ENCODE peak calls at places on chromosomes 6 and 20, in eight cellular contexts. T, P, I, E, U, C, M and R are unnamed samples. For H3K4me1, the result is how much of the 10 kb centered on the place peaks cover.

GRCh38 chr6:37201726-37202125 is 31.8 kb downstream of the PIM1 start:
- DNase-seq in T (no peak), P (no peak), I (no peak), E (no peak), U (no peak), C (no peak), M (no peak), R (no peak)

GRCh38 chr20:15940127-15940526 is 633.1 kb downstream of the KIF16B start:
- DNase-seq in T (no peak), P (no peak), I (no peak), E (no peak), U (no peak), C (no peak), M (no peak), R (no peak)

GRCh38 chr6:44373051-44373450 is 14.5 kb upstream of the CDC5L start:
- DNase-seq in T (no peak), P (no peak), I (no peak), E (peak), U (no peak), C (no peak), M (no peak), R (no peak)

GRCh38 chr6:3943373-3943772 is 94.2 kb downstream of the FAM50B start:
- DNase-seq in T (no peak), P (peak), I (no peak), E (no peak), U (no peak), C (no peak), M (peak), R (peak)

GRCh38 chr6:12311106-12311505 is 20.9 kb downstream of the EDN1 start:
- DNase-seq in T (no peak), P (no peak), I (no peak), E (no peak), U (no peak), C (no peak), M (no peak), R (no peak)

GRCh38 chr6:28161410-28162079 is 19.9 kb downstream of the ZKSCAN8 start:
- DNase-seq in T (peak), P (peak), I (peak), E (peak), U (peak), C (peak), M (peak), R (peak)

GRCh38 chr6:1390071-1390804 is 862 bp downstream of the FOXF2 start:
- DNase-seq in T (peak), P (peak), I (no peak), E (peak), U (no peak), C (no peak), M (no peak), R (peak)

GRCh38 chr6:129203190-129203900 is 320.4 kb downstream of the LAMA2 start:
- DNase-seq in T (no peak), P (no peak), I (no peak), E (no peak), U (no peak), C (no peak), M (peak), R (no peak)

GRCh38 chr6:154276810-154277577 is 79.6 kb downstream of the IPCEF1 start:
- DNase-seq in T (no peak), P (peak), I (peak), E (peak), U (no peak), C (peak), M (no peak), R (no peak)

GRCh38 chr6:93418448-93419303 is 683 bp downstream of the EPHA7 start:
- DNase-seq in T (peak), P (no peak), I (no peak), E (peak), U (no peak), C (peak), M (peak), R (peak)

GRCh38 chr6:84422380-84422968 is 195.0 kb upstream of the CEP162 start:
- DNase-seq in T (peak), P (peak), I (no peak), E (peak), U (no peak), C (peak), M (peak), R (peak)

GRCh38 chr6:127366281-127367022 is 23.0 kb upstream of the ECHDC1 start:
- DNase-seq in T (peak), P (peak), I (no peak), E (peak), U (no peak), C (no peak), M (no peak), R (no peak)

GRCh38 chr20:6519556-6519955 is 247.9 kb upstream of the BMP2 start:
- DNase-seq in T (no peak), P (peak), I (no peak), E (peak), U (no peak), C (no peak), M (no peak), R (no peak)

GRCh38 chr20:62368629-62369507 is 1.8 kb upstream of the LAMA5 start:
- DNase-seq in T (peak), P (peak), I (no peak), E (peak), U (no peak), C (peak), M (peak), R (peak)

GRCh38 chr20:41533537-41534136 is 84.5 kb downstream of the CHD6 start:
- DNase-seq in T (no peak), P (no peak), I (no peak), E (no peak), U (no peak), C (no peak), M (no peak), R (no peak)

GRCh38 chr6:74991573-74992332 is 214.1 kb downstream of the COL12A1 start:
- DNase-seq in T (peak), P (peak), I (no peak), E (peak), U (no peak), C (no peak), M (no peak), R (no peak)

GRCh38 chr20:47276856-47277541 is 79.5 kb downstream of the ZMYND8 start:
- DNase-seq in T (no peak), P (peak), I (no peak), E (peak), U (no peak), C (no peak), M (peak), R (peak)

GRCh38 chr20:59807909-59808728 is 125.3 kb downstream of the SYCP2 start:
- DNase-seq in T (peak), P (no peak), I (no peak), E (no peak), U (no peak), C (no peak), M (no peak), R (no peak)

GRCh38 chr20:64033981-64034493 is 1.9 kb upstream of the C20orf204 start:
- DNase-seq in T (no peak), P (no peak), I (no peak), E (no peak), U (no peak), C (no peak), M (no peak), R (peak)

GRCh38 chr6:128241221-128241620 is 279.2 kb downstream of the PTPRK start:
- DNase-seq in T (no peak), P (no peak), I (no peak), E (no peak), U (no peak), C (no peak), M (no peak), R (no peak)

GRCh38 chr6:113049190-113049589 is 702.1 kb downstream of the RFPL4B start:
- DNase-seq in T (no peak), P (peak), I (no peak), E (no peak), U (no peak), C (no peak), M (no peak), R (no peak)

GRCh38 chr20:15860850-15861249 is 712.4 kb downstream of the KIF16B start:
- DNase-seq in T (no peak), P (no peak), I (no peak), E (no peak), U (no peak), C (no peak), M (no peak), R (no peak)

GRCh38 chr20:48776306-48776705 is 51.5 kb downstream of the PREX1 start:
- DNase-seq in T (no peak), P (peak), I (no peak), E (peak), U (no peak), C (no peak), M (peak), R (no peak)

GRCh38 chr6:138722425-138723371 is 50.9 kb upstream of the CCDC28A start:
- DNase-seq in T (no peak), P (peak), I (no peak), E (peak), U (no peak), C (peak), M (no peak), R (no peak)

GRCh38 chr6:7058250-7058923 is 49.4 kb upstream of the RREB1 start:
- DNase-seq in T (no peak), P (peak), I (no peak), E (peak), U (no peak), C (peak), M (peak), R (no peak)

GRCh38 chr6:30689985-30690384 is 799 bp downstream of the NRM start:
- DNase-seq in T (no peak), P (no peak), I (no peak), E (no peak), U (no peak), C (no peak), M (no peak), R (peak)
- H3K4me1 ChIP-seq in T (under half), P (under half), I (under half), E (under half), U (under half), C (under half), M (under half), R (under half)

GRCh38 chr20:57476641-57477461 is 48.1 kb downstream of the CTCFL start:
- DNase-seq in T (peak), P (no peak), I (no peak), E (no peak), U (no peak), C (no peak), M (no peak), R (no peak)
- H3K4me1 ChIP-seq in T (under half), P (under half), I (under half), E (under half), U (under half), C (under half), M (under half), R (under half)

GRCh38 chr6:125979101-125979500 is 7.2 kb upstream of the TRMT11 start:
- DNase-seq in T (no peak), P (no peak), I (no peak), E (no peak), U (no peak), C (no peak), M (no peak), R (no peak)

GRCh38 chr6:125970760-125971159 is 14.2 kb downstream of the HINT3 start:
- DNase-seq in T (no peak), P (no peak), I (no peak), E (no peak), U (no peak), C (no peak), M (no peak), R (no peak)

GRCh38 chr6:125968493-125968892 is 11.9 kb downstream of the HINT3 start:
- DNase-seq in T (no peak), P (no peak), I (no peak), E (no peak), U (no peak), C (no peak), M (no peak), R (no peak)

GRCh38 chr6:125974214-125974866 is 12.0 kb upstream of the TRMT11 start:
- DNase-seq in T (no peak), P (peak), I (peak), E (peak), U (no peak), C (peak), M (no peak), R (no peak)
- H3K4me1 ChIP-seq in T (under half), P (under half), I (under half), E (under half), U (under half), C (under half), M (under half), R (under half)

GRCh38 chr6:156842598-156843250 is 65.5 kb downstream of the ARID1B start:
- DNase-seq in T (no peak), P (peak), I (no peak), E (no peak), U (no peak), C (no peak), M (no peak), R (no peak)

GRCh38 chr6:156845447-156845846 is 68.3 kb downstream of the ARID1B start:
- DNase-seq in T (no peak), P (no peak), I (no peak), E (peak), U (no peak), C (no peak), M (no peak), R (no peak)

GRCh38 chr6:156846845-156847599 is 69.8 kb downstream of the ARID1B start:
- DNase-seq in T (no peak), P (no peak), I (no peak), E (no peak), U (no peak), C (no peak), M (no peak), R (no peak)

GRCh38 chr6:156841508-156841907 is 64.3 kb downstream of the ARID1B start:
- DNase-seq in T (no peak), P (no peak), I (no peak), E (no peak), U (no peak), C (no peak), M (no peak), R (no peak)

DNA sequence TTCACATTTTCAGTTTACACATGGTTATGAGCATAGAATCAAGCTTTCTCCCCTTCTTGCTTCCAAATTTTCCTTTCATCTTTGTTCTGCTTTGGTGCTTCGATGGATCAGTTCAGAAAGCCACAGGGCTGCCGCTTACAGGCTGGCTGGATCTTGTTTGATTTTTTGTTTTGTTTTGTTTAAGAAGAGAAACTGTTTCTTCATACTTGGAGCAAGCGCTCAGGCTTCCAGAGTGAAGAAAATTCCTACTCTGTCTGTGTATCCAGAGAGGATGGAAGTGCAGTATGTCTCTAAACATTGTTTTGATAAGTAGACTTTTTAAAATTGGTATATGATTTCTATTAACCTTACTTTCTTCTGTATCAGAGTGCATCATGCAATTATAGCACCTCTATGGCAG is 66.9 kb downstream of the ARID1B start:
- DNase-seq in T (no peak), P (peak), I (no peak), E (peak), U (no peak), C (no peak), M (no peak), R (no peak)
- H3K4me1 ChIP-seq in T (under half), P (under half), I (under half), E (half or more), U (under half), C (under half), M (half or more), R (under half)

DNA sequence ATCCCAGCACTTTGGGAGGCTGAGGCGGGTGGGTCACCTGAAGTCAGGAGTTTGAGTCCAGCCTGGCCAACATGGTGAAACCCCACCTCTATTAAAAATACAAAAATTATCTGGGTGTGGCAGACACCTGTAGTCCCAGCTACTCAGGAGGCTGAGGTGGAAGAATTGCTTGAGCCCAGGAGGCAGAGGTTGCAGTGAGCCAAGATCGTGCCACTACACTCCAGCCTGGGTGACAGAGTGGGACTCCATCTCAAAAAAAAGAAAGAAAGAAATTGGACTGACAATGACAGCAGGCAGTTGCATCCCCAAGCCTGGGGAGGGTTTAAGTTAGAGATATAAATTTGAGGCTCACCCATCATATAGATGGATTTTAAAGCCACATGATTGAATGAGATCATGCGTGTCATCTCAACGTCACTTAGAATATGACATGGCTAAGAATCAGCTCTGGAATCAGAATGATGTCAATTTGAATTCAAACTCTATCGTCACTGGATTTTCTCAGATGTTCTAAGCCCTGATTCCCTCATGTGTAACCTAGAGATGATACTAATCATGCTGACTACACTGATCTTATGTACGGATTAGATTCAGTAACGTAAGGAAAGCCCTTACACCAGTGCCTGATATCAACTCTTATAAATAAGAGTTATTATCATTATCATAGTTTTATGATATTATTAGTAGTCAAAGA is 534.0 kb upstream of the JARID2 start:
- DNase-seq in T (no peak), P (no peak), I (no peak), E (no peak), U (no peak), C (no peak), M (no peak), R (no peak)
- H3K4me1 ChIP-seq in T (under half), P (under half), I (under half), E (half or more), U (under half), C (under half), M (under half), R (under half)

GRCh38 chr6:151629791-151630190 is 136.0 kb downstream of the CCDC170 start:
- DNase-seq in T (no peak), P (no peak), I (no peak), E (no peak), U (no peak), C (no peak), M (no peak), R (no peak)

GRCh38 chr6:151624481-151624880 is 130.7 kb downstream of the CCDC170 start:
- DNase-seq in T (no peak), P (no peak), I (no peak), E (no peak), U (no peak), C (no peak), M (no peak), R (no peak)

GRCh38 chr6:151624071-151624470 is 130.3 kb downstream of the CCDC170 start:
- DNase-seq in T (no peak), P (no peak), I (no peak), E (no peak), U (no peak), C (no peak), M (no peak), R (no peak)

GRCh38 chr6:151627689-151628444 is 134.1 kb downstream of the CCDC170 start:
- DNase-seq in T (no peak), P (no peak), I (no peak), E (no peak), U (no peak), C (peak), M (no peak), R (no peak)

GRCh38 chr6:151624900-151625536 is 131.2 kb downstream of the CCDC170 start:
- DNase-seq in T (no peak), P (no peak), I (no peak), E (no peak), U (no peak), C (no peak), M (no peak), R (no peak)
- H3K4me1 ChIP-seq in T (under half), P (under half), I (under half), E (under half), U (under half), C (under half), M (under half), R (under half)

GRCh38 chr6:104572901-104573300 is 286.8 kb downstream of the HACE1 start:
- DNase-seq in T (no peak), P (no peak), I (no peak), E (no peak), U (no peak), C (no peak), M (no peak), R (no peak)
- H3K4me1 ChIP-seq in T (under half), P (under half), I (under half), E (under half), U (under half), C (under half), M (under half), R (under half)